ENCODE peak calls at places on chromosomes 3 and 15, in six cellular contexts. One of them, this sample, is unnamed.
A peak's percentile ranks its signal among the peaks of the same experiment; 100 is the strongest.

GRCh38 chr15:29669823-29670222 is 152.4 kb downstream of the TJP1 start:
- DNase-seq in IMR-90: peak; percentile 34
- DNase-seq in suprapubic skin: no peak
- DNase-seq in body of pancreas: no peak
- DNase-seq in transverse colon: no peak
- DNase-seq in stomach: no peak
- DNase-seq in this sample: no peak

GRCh38 chr15:99139276-99139675 is 34.4 kb downstream of the SYNM start:
- DNase-seq in IMR-90: no peak
- DNase-seq in suprapubic skin: no peak
- DNase-seq in body of pancreas: no peak
- DNase-seq in transverse colon: no peak
- DNase-seq in stomach: no peak
- DNase-seq in this sample: no peak

GRCh38 chr3:157129782-157130137 is 30.2 kb downstream of the CCNL1 start:
- DNase-seq in IMR-90: no peak
- DNase-seq in suprapubic skin: no peak
- DNase-seq in body of pancreas: peak; percentile 20
- DNase-seq in transverse colon: peak; percentile 63
- DNase-seq in stomach: peak; percentile 53
- DNase-seq in this sample: no peak

GRCh38 chr3:119125742-119126507 is 20.0 kb upstream of the TEX55 start:
- DNase-seq in IMR-90: no peak
- DNase-seq in suprapubic skin: no peak
- DNase-seq in body of pancreas: no peak
- DNase-seq in transverse colon: no peak
- DNase-seq in stomach: no peak
- DNase-seq in this sample: no peak

GRCh38 chr3:72739521-72740466 is 108.5 kb downstream of the SHQ1 start:
- DNase-seq in IMR-90: peak; percentile 20
- DNase-seq in suprapubic skin: no peak
- DNase-seq in body of pancreas: no peak
- DNase-seq in transverse colon: peak; percentile 35
- DNase-seq in stomach: no peak
- DNase-seq in this sample: no peak

GRCh38 chr15:45522931-45523331 is 376 bp upstream of the SLC30A4 start:
- DNase-seq in IMR-90: peak; percentile 25
- DNase-seq in suprapubic skin: peak; percentile 81
- DNase-seq in body of pancreas: no peak
- DNase-seq in transverse colon: no peak
- DNase-seq in stomach: no peak
- DNase-seq in this sample: peak; percentile 15

GRCh38 chr15:98625614-98626013 is 22.7 kb upstream of the IGF1R start:
- DNase-seq in IMR-90: no peak
- DNase-seq in suprapubic skin: no peak
- DNase-seq in body of pancreas: no peak
- DNase-seq in transverse colon: no peak
- DNase-seq in stomach: no peak
- DNase-seq in this sample: no peak

GRCh38 chr15:33729648-33730047 is 238.6 kb upstream of the CHRM5 start:
- DNase-seq in IMR-90: peak; percentile 5
- DNase-seq in suprapubic skin: no peak
- DNase-seq in body of pancreas: no peak
- DNase-seq in transverse colon: no peak
- DNase-seq in stomach: no peak
- DNase-seq in this sample: no peak

GRCh38 chr3:56751056-56751455 is 50.7 kb downstream of the ARHGEF3 start:
- DNase-seq in IMR-90: no peak
- DNase-seq in suprapubic skin: no peak
- DNase-seq in body of pancreas: no peak
- DNase-seq in transverse colon: no peak
- DNase-seq in stomach: no peak
- DNase-seq in this sample: no peak

GRCh38 chr15:49875392-49875791 is 243.6 kb downstream of the ATP8B4 start:
- DNase-seq in IMR-90: no peak
- DNase-seq in suprapubic skin: no peak
- DNase-seq in body of pancreas: no peak
- DNase-seq in transverse colon: no peak
- DNase-seq in stomach: no peak
- DNase-seq in this sample: no peak

GRCh38 chr3:73599605-73600004 is 25.1 kb downstream of the PDZRN3 start:
- DNase-seq in IMR-90: no peak
- DNase-seq in suprapubic skin: no peak
- DNase-seq in body of pancreas: no peak
- DNase-seq in transverse colon: no peak
- DNase-seq in stomach: no peak
- DNase-seq in this sample: no peak

GRCh38 chr3:11641683-11642407 is 1.9 kb downstream of the VGLL4 start:
- DNase-seq in IMR-90: peak; percentile 68
- DNase-seq in suprapubic skin: no peak
- DNase-seq in body of pancreas: no peak
- DNase-seq in transverse colon: no peak
- DNase-seq in stomach: no peak
- DNase-seq in this sample: no peak

GRCh38 chr3:195748661-195749060 is 27.9 kb downstream of the MUC20 start:
- DNase-seq in IMR-90: no peak
- DNase-seq in suprapubic skin: no peak
- DNase-seq in body of pancreas: no peak
- DNase-seq in transverse colon: no peak
- DNase-seq in stomach: no peak
- DNase-seq in this sample: no peak

GRCh38 chr3:39144095-39144747 is 9.2 kb downstream of the CSRNP1 start:
- DNase-seq in IMR-90: no peak
- DNase-seq in suprapubic skin: no peak
- DNase-seq in body of pancreas: no peak
- DNase-seq in transverse colon: no peak
- DNase-seq in stomach: no peak
- DNase-seq in this sample: no peak

GRCh38 chr15:51760805-51761204 is 9.4 kb downstream of the TMOD2 start:
- DNase-seq in IMR-90: no peak
- DNase-seq in suprapubic skin: no peak
- DNase-seq in body of pancreas: no peak
- DNase-seq in transverse colon: no peak
- DNase-seq in stomach: no peak
- DNase-seq in this sample: no peak

GRCh38 chr3:46660543-46661523 is 32.6 kb downstream of the ALS2CL start:
- DNase-seq in IMR-90: no peak
- DNase-seq in suprapubic skin: peak; percentile 78
- DNase-seq in body of pancreas: no peak
- DNase-seq in transverse colon: no peak
- DNase-seq in stomach: peak; percentile 19
- DNase-seq in this sample: no peak

GRCh38 chr3:57689367-57690053 is 3.4 kb downstream of the DENND6A start:
- DNase-seq in IMR-90: no peak
- DNase-seq in suprapubic skin: no peak
- DNase-seq in body of pancreas: no peak
- DNase-seq in transverse colon: no peak
- DNase-seq in stomach: no peak
- DNase-seq in this sample: no peak

GRCh38 chr3:128073807-128074206 is 21.6 kb downstream of the SEC61A1 start:
- DNase-seq in IMR-90: no peak
- DNase-seq in suprapubic skin: no peak
- DNase-seq in body of pancreas: no peak
- DNase-seq in transverse colon: no peak
- DNase-seq in stomach: no peak
- DNase-seq in this sample: no peak

GRCh38 chr3:8752832-8753231 is 16.6 kb downstream of the OXTR start:
- DNase-seq in IMR-90: no peak
- DNase-seq in suprapubic skin: peak; percentile 58
- DNase-seq in body of pancreas: no peak
- DNase-seq in transverse colon: no peak
- DNase-seq in stomach: no peak
- DNase-seq in this sample: no peak

GRCh38 chr15:62818691-62819090 is 223.9 kb upstream of the TPM1 start:
- DNase-seq in IMR-90: peak; percentile 23
- DNase-seq in suprapubic skin: no peak
- DNase-seq in body of pancreas: no peak
- DNase-seq in transverse colon: no peak
- DNase-seq in stomach: no peak
- DNase-seq in this sample: no peak

GRCh38 chr15:67531379-67532059 is 10.6 kb downstream of the C15orf61 start:
- DNase-seq in IMR-90: peak; percentile 80
- DNase-seq in suprapubic skin: no peak
- DNase-seq in body of pancreas: no peak
- DNase-seq in transverse colon: no peak
- DNase-seq in stomach: no peak
- DNase-seq in this sample: no peak

GRCh38 chr15:101568304-101568703 is 78.8 kb upstream of the PCSK6 start:
- DNase-seq in IMR-90: no peak
- DNase-seq in suprapubic skin: no peak
- DNase-seq in body of pancreas: no peak
- DNase-seq in transverse colon: no peak
- DNase-seq in stomach: no peak
- DNase-seq in this sample: no peak

GRCh38 chr15:32877620-32878019 is 159.8 kb downstream of the GREM1 start:
- DNase-seq in IMR-90: no peak
- DNase-seq in suprapubic skin: no peak
- DNase-seq in body of pancreas: no peak
- DNase-seq in transverse colon: no peak
- DNase-seq in stomach: no peak
- DNase-seq in this sample: no peak

GRCh38 chr3:187983484-187984124 is 170.4 kb upstream of the LPP start:
- DNase-seq in IMR-90: no peak
- DNase-seq in suprapubic skin: no peak
- DNase-seq in body of pancreas: no peak
- DNase-seq in transverse colon: no peak
- DNase-seq in stomach: no peak
- DNase-seq in this sample: no peak

GRCh38 chr3:17195192-17195611 is 310.4 kb downstream of the PLCL2 start:
- DNase-seq in IMR-90: peak; percentile 29
- DNase-seq in suprapubic skin: no peak
- DNase-seq in body of pancreas: peak; percentile 59
- DNase-seq in transverse colon: peak; percentile 26
- DNase-seq in stomach: no peak
- DNase-seq in this sample: no peak

DNA sequence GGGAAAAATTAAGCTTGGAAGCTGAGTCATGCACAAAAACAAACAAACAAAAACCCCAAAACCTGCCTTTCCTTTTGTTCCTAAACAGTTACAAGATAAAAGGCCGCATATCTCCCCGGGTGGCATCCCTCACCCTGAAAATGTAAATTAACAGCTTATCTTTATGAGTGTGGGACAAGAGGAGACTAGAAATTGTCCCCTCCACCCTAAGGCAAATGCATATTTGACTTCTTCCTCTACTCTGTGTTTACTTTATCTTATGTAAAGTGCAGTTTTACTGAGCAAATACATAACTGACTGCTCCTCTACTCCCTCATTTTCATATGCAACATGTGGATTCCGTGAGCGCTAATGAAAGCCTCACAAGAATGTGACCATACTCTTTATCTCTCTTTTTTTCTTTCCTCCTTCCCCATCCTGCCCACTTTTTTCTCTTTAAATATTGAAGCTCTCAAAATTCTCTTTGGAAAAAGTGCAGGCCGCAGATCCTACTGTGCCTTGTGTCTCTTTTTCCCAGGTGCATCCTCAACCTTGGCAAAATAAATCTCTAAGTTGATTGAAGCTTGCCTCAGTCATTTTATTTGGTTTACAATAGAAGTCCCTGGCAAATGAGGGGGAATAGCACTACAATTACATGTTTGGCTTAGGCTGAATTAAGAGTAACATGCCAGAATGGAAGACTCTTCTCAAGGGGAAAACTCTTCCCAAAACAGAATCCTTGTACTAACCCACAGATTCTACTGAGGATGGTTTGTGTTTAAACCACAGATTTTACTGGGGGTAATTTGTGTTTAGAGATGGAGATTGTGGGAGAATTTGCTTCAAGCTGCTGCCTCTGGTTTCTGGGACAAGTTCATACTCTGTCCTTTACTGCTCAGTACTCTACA is 72.7 kb upstream of the WDR72 start:
- DNase-seq in IMR-90: no peak
- DNase-seq in suprapubic skin: no peak
- DNase-seq in body of pancreas: no peak
- DNase-seq in transverse colon: no peak
- DNase-seq in stomach: no peak
- DNase-seq in this sample: no peak
- TF ChIP-seq POLR2A in IMR-90: no peak
- TF ChIP-seq POLR2A in suprapubic skin: no peak
- TF ChIP-seq POLR2A in body of pancreas: no peak
- TF ChIP-seq POLR2A in transverse colon: no peak
- TF ChIP-seq POLR2A in stomach: no peak
- TF ChIP-seq POLR2A in this sample: no peak

GRCh38 chr15:74788042-74788715 is 6.3 kb downstream of the CSK start:
- DNase-seq in IMR-90: no peak
- DNase-seq in suprapubic skin: no peak
- DNase-seq in body of pancreas: no peak
- DNase-seq in transverse colon: no peak
- DNase-seq in stomach: no peak
- DNase-seq in this sample: no peak
- H3K27ac ChIP-seq in IMR-90: no peak overlapping the region
- H3K27ac ChIP-seq in suprapubic skin: peak overlapping the region; percentile 71
- H3K27ac ChIP-seq in body of pancreas: no peak overlapping the region
- H3K27ac ChIP-seq in transverse colon: peak overlapping the region; percentile 92
- H3K27ac ChIP-seq in stomach: peak overlapping the region; percentile 60
- H3K27ac ChIP-seq in this sample: peak overlapping the region; percentile 82

DNA sequence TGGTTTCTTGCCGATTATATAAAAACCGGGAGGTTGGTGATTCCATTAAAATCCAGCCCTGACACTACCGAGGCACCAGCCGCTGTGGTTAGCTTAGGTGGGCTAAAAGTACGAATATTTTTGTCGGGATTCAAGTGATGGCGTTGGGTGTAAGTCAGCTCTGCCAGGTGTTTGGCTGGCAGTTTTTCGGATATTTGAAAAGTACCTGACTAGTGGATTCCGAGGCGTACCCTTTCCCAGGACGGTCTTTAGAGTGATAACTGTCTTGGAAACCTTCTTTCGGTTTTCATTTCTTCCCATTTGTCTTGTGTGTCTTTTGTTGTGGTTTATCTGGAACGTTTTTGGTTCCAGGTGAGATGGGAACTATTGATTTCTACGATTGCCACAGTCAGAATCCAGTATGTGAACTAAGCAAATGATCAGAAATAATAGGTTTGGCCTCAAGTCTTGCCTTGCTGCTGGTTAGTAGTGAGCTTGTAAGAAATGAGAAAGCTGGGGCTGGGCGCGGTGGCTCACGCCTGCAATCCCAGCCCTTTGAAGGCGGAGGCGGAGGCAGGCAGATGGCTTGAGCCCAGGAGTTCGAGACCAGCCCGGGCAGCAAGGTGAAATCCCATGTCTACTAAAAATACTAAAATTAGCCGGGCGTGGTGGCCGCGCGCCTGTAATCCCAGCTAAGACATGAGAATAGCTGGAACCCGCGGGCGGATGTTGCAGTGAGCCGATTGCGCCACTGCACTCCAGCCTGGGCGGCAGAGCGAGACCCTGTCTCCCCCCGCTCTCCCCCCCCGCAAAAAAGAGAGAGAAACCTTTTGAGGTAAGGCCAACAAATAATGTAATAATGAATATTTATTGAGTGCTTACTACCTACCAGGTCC is 1.4 kb downstream of the FYTTD1 start:
- DNase-seq in IMR-90: peak; percentile 43
- DNase-seq in suprapubic skin: peak; percentile 84
- DNase-seq in body of pancreas: peak; percentile 41
- DNase-seq in transverse colon: peak; percentile 57
- DNase-seq in stomach: peak; percentile 40
- DNase-seq in this sample: peak; percentile 32
- TF ChIP-seq POLR2A in IMR-90: peak; percentile 15
- TF ChIP-seq POLR2A in suprapubic skin: no peak
- TF ChIP-seq POLR2A in body of pancreas: no peak
- TF ChIP-seq POLR2A in transverse colon: no peak
- TF ChIP-seq POLR2A in stomach: no peak
- TF ChIP-seq POLR2A in this sample: no peak

GRCh38 chr3:24598691-24599090 is 104.0 kb upstream of the THRB start:
- DNase-seq in IMR-90: no peak
- DNase-seq in suprapubic skin: no peak
- DNase-seq in body of pancreas: peak; percentile 16
- DNase-seq in transverse colon: no peak
- DNase-seq in stomach: no peak
- DNase-seq in this sample: no peak
- H3K27ac ChIP-seq in IMR-90: no peak overlapping the region
- H3K27ac ChIP-seq in suprapubic skin: no peak overlapping the region
- H3K27ac ChIP-seq in body of pancreas: no peak overlapping the region
- H3K27ac ChIP-seq in transverse colon: no peak overlapping the region
- H3K27ac ChIP-seq in stomach: no peak overlapping the region
- H3K27ac ChIP-seq in this sample: no peak overlapping the region

This sample was measured in tibial nerve.